ENCODE peak calls at places on chromosomes 5 and 9, in nine cellular contexts. H is mammary epithelial cell, Z is osteocyte, F is fibroblast of mammary gland, W is hepatocyte, B is fibroblast of pulmonary artery, A is kidney epithelial cell, G is left ventricle myocardium inferior, K is A549. P is an unnamed sample.
A peak's percentile ranks its signal among the peaks of the same experiment; 100 is the strongest.

GRCh38 chr5:36948041-36948440 is 71.5 kb downstream of the NIPBL start:
- DNase-seq in F (peak; percentile 53), W (no peak), B (peak; percentile 35), K (no peak), Z (no peak), H (peak; percentile 49), G (no peak), A (peak; percentile 26), P (no peak)

GRCh38 chr9:88076286-88077070 is 61.8 kb downstream of the SPATA31C2 start:
- DNase-seq in B (peak; percentile 74), G (peak; percentile 79), K (peak; percentile 87), F (peak; percentile 77), Z (no peak), A (peak; percentile 78), W (peak; percentile 90), H (peak; percentile 95), P (peak; percentile 29)

GRCh38 chr9:130368631-130369103 is 76.1 kb upstream of the ASS1 start:
- DNase-seq in B (no peak), Z (no peak), K (no peak), W (no peak), H (peak; percentile 16), A (peak; percentile 26), F (no peak), G (no peak), P (no peak)

GRCh38 chr9:35616681-35617459 is 1.3 kb downstream of the CD72 start:
- DNase-seq in K (no peak), G (peak; percentile 71), W (peak; percentile 80), H (peak; percentile 40), F (peak; percentile 71), B (peak; percentile 55), Z (no peak), A (no peak), P (peak; percentile 83)

GRCh38 chr5:132372122-132372521 is 2.6 kb downstream of the SLC22A5 start:
- DNase-seq in K (no peak), H (no peak), Z (no peak), G (no peak), B (no peak), W (no peak), F (no peak), A (no peak), P (no peak)

GRCh38 chr9:73753171-73753570 is 601.5 kb downstream of the ANXA1 start:
- DNase-seq in B (peak; percentile 5), G (no peak), K (no peak), F (peak; percentile 62), W (no peak), H (peak; percentile 42), Z (no peak), A (peak; percentile 29), P (no peak)

GRCh38 chr9:107711528-107711927 is 222.0 kb upstream of the KLF4 start:
- DNase-seq in H (peak; percentile 88), K (peak; percentile 45), B (peak; percentile 94), W (peak; percentile 80), G (no peak), F (peak; percentile 96), A (peak; percentile 93), Z (no peak), P (no peak)

GRCh38 chr9:36049408-36049807 is 12.7 kb downstream of the RECK start:
- DNase-seq in A (no peak), Z (no peak), W (no peak), H (no peak), K (no peak), G (no peak), B (no peak), F (no peak), P (no peak)

GRCh38 chr9:123561055-123561454 is 205.1 kb downstream of the CRB2 start:
- DNase-seq in H (no peak), F (no peak), A (no peak), B (no peak), W (no peak), K (no peak), Z (no peak), G (no peak), P (no peak)

GRCh38 chr5:91382530-91383026 is 539 bp downstream of the ARRDC3 start:
- DNase-seq in H (peak; percentile 35), B (peak; percentile 64), K (no peak), W (peak; percentile 58), G (no peak), A (no peak), F (peak; percentile 61), Z (no peak), P (peak; percentile 17)

GRCh38 chr9:34437006-34437925 is 21.1 kb downstream of the FAM219A start:
- DNase-seq in G (peak; percentile 24), Z (no peak), H (peak; percentile 61), B (peak; percentile 91), A (no peak), W (peak; percentile 81), K (peak; percentile 51), F (peak; percentile 85), P (peak; percentile 81)

GRCh38 chr5:91277093-91277626 is 106.0 kb downstream of the ARRDC3 start:
- DNase-seq in B (no peak), K (no peak), F (no peak), W (no peak), Z (no peak), H (no peak), G (no peak), A (no peak), P (no peak)

GRCh38 chr5:90473321-90474234 is 993 bp downstream of the MBLAC2 start:
- DNase-seq in H (peak; percentile 33), F (peak; percentile 28), B (peak; percentile 42), Z (peak; percentile 86), A (no peak), K (peak; percentile 14), G (no peak), W (peak; percentile 60), P (peak; percentile 23)

GRCh38 chr5:56270058-56270457 is 36.9 kb upstream of the ANKRD55 start:
- DNase-seq in Z (no peak), H (peak; percentile 35), G (no peak), A (no peak), K (no peak), B (no peak), F (no peak), W (no peak), P (no peak)

GRCh38 chr5:16528382-16528849 is 62.8 kb upstream of the ZNF622 start:
- DNase-seq in H (peak; percentile 39), G (no peak), Z (no peak), A (no peak), W (no peak), F (no peak), B (no peak), K (no peak), P (no peak)

GRCh38 chr5:74953961-74954720 is 88.0 kb upstream of the FAM169A start:
- DNase-seq in K (no peak), W (peak; percentile 24), H (peak; percentile 35), A (no peak), F (peak; percentile 56), G (no peak), B (peak; percentile 20), Z (no peak), P (peak; percentile 23)

GRCh38 chr5:151060742-151061141 is 20.1 kb downstream of the TNIP1 start:
- DNase-seq in H (no peak), K (no peak), W (no peak), G (no peak), F (no peak), Z (no peak), B (no peak), A (no peak), P (no peak)

GRCh38 chr5:1701194-1701593 is 98.4 kb downstream of the MRPL36 start:
- DNase-seq in G (no peak), W (no peak), Z (peak; percentile 74), F (no peak), H (no peak), B (no peak), K (no peak), A (no peak), P (no peak)

GRCh38 chr9:131485728-131486381 is 16.9 kb upstream of the POMT1 start:
- DNase-seq in G (no peak), B (no peak), K (no peak), A (no peak), F (no peak), H (peak; percentile 23), Z (no peak), W (no peak), P (no peak)

GRCh38 chr9:112380771-112381181 is 868 bp downstream of the HSDL2 start:
- DNase-seq in Z (no peak), W (peak; percentile 34), H (peak; percentile 22), A (no peak), K (no peak), B (peak; percentile 42), G (no peak), F (peak; percentile 31), P (peak; percentile 36)

GRCh38 chr9:116337015-116337414 is 183.4 kb downstream of the PAPPA start:
- DNase-seq in F (peak; percentile 48), K (no peak), W (peak; percentile 26), G (no peak), A (peak; percentile 62), B (peak; percentile 47), Z (no peak), H (peak; percentile 31), P (no peak)

GRCh38 chr9:16257604-16258003 is 612.9 kb downstream of the BNC2 start:
- DNase-seq in B (peak; percentile 45), K (no peak), G (no peak), H (no peak), W (no peak), A (no peak), F (peak; percentile 41), Z (no peak), P (no peak)
- TF ChIP-seq CTCF in B (peak; percentile 81), K (peak; percentile 22), G (peak; percentile 53), H (peak; percentile 56), W (peak; percentile 39), A (peak; percentile 67), F (peak; percentile 76), Z (peak; percentile 57), P (no peak)

DNA sequence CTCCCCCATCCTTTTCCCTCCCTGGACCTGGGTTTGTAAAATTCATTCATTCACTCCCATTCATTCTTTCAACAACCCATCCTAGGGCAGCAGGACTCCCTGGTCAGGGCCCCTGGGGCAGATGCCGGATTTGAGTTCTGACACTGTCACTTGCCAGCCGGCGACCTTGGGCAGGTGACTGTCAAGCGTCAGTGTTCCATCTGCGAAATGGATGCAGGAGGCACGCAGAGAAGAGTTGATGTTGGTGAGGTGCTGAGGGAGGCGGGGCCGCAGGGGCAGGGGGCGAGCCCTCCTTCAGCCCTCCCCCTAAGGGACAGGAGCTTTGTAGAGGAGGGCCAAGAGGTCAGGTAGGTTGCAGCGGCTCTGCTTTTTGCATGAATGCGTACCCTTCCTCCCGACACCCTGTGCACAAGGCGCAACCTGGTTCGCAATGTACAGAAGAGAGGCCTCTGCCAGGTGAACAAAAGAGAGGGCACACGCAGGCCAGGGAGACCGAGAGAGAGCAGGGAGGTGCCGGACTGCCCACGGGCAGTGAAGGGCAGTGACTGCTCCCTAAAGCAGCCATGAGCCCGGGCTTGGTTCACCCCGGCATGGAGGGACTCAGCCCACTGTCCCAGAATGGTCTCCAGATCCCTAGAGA is 128.1 kb downstream of the BARX1 start:
- DNase-seq in H (no peak), W (no peak), B (no peak), K (no peak), A (no peak), Z (no peak), G (no peak), F (no peak), P (peak; percentile 30)
- TF ChIP-seq CTCF in H (no peak), W (no peak), B (no peak), K (no peak), A (no peak), Z (no peak), G (no peak), F (no peak), P (no peak)

GRCh38 chr5:10249948-10250803 is at the start of gene CCT5:
- DNase-seq in K (peak; percentile 95), H (peak; percentile 95), G (peak; percentile 92), Z (peak; percentile 97), F (peak; percentile 99), B (peak; percentile 99), A (peak; percentile 89), W (peak; percentile 98), P (peak; percentile 96)
- TF ChIP-seq CTCF in K (no peak), H (no peak), G (no peak), Z (no peak), F (no peak), B (no peak), A (no peak), W (no peak), P (no peak)

GRCh38 chr5:45189042-45189441 is 380.3 kb downstream of the MRPS30 start:
- DNase-seq in B (no peak), H (no peak), F (no peak), W (no peak), G (no peak), Z (no peak), A (no peak), K (no peak), P (no peak)
- TF ChIP-seq CTCF in B (no peak), H (no peak), F (no peak), W (no peak), G (no peak), Z (no peak), A (no peak), K (no peak), P (no peak)

P was measured in GM13977.